ENCODE peak calls at places on chromosomes 4 and X, in six cellular contexts. K is ovary, I is iPS DF 6.9, Z is body of pancreas, J is transverse colon, B is fibroblast of lung. V is an unnamed sample.

GRCh38 chr4:184473515-184474260 is 662 bp downstream of the IRF2 start:
- DNase-seq in Z (peak; percentile 50), I (no peak), B (peak; percentile 44), K (peak; percentile 60), J (peak; percentile 52), V (no peak)

GRCh38 chrX:151488677-151489076 is 74.8 kb upstream of the PASD1 start:
- DNase-seq in B (no peak), Z (no peak), J (no peak), K (no peak), I (no peak), V (no peak)

GRCh38 chr4:120071192-120071795 is 4.6 kb upstream of the MAD2L1 start:
- DNase-seq in K (peak; percentile 52), I (no peak), Z (peak; percentile 53), J (peak; percentile 30), B (peak; percentile 60), V (no peak)

GRCh38 chr4:163048447-163048846 is 118.2 kb downstream of the NAF1 start:
- DNase-seq in K (no peak), Z (peak; percentile 13), B (peak; percentile 21), J (peak; percentile 13), I (no peak), V (no peak)

GRCh38 chr4:86939737-86940141 is 4.9 kb downstream of the AFF1 start:
- DNase-seq in I (no peak), B (peak; percentile 49), J (peak; percentile 47), K (no peak), Z (no peak), V (peak; percentile 6)

GRCh38 chrX:1239681-1240142 is 27.3 kb upstream of the CRLF2 start:
- DNase-seq in Z (peak; percentile 12), B (no peak), J (peak; percentile 61), I (no peak), K (no peak), V (peak; percentile 1)

GRCh38 chr4:119597377-119597776 is 31.2 kb downstream of the PDE5A start:
- DNase-seq in J (no peak), K (no peak), I (no peak), Z (no peak), B (peak; percentile 38), V (no peak)

GRCh38 chr4:173074501-173074946 is 94.1 kb upstream of the GALNT7 start:
- DNase-seq in K (no peak), B (peak; percentile 97), Z (peak; percentile 52), I (peak; percentile 90), J (no peak), V (no peak)

GRCh38 chr4:126807132-126807531 is 825.6 kb upstream of the INTU start:
- DNase-seq in Z (no peak), B (no peak), I (no peak), K (no peak), J (no peak), V (no peak)

GRCh38 chrX:153319295-153319694 is 2.3 kb downstream of the PNMA6F start:
- DNase-seq in K (no peak), I (no peak), J (no peak), Z (no peak), B (no peak), V (no peak)

GRCh38 chrX:153498453-153498852 is 3.7 kb downstream of the BGN start:
- DNase-seq in Z (no peak), K (no peak), B (no peak), I (no peak), J (no peak), V (no peak)

GRCh38 chrX:16665089-16665488 is 15.1 kb downstream of the S100G start:
- DNase-seq in I (no peak), K (no peak), B (peak; percentile 62), Z (no peak), J (no peak), V (no peak)

GRCh38 chrX:19613645-19614323 is 98.5 kb upstream of the MAP3K15 start:
- DNase-seq in I (no peak), J (peak; percentile 53), Z (no peak), K (no peak), B (no peak), V (no peak)

GRCh38 chrX:19611636-19612376 is 96.5 kb upstream of the MAP3K15 start:
- DNase-seq in B (no peak), Z (no peak), I (no peak), K (no peak), J (no peak), V (no peak)

GRCh38 chrX:19604375-19604774 is 89.1 kb upstream of the MAP3K15 start:
- DNase-seq in Z (no peak), K (no peak), I (no peak), B (no peak), J (no peak), V (no peak)

DNA sequence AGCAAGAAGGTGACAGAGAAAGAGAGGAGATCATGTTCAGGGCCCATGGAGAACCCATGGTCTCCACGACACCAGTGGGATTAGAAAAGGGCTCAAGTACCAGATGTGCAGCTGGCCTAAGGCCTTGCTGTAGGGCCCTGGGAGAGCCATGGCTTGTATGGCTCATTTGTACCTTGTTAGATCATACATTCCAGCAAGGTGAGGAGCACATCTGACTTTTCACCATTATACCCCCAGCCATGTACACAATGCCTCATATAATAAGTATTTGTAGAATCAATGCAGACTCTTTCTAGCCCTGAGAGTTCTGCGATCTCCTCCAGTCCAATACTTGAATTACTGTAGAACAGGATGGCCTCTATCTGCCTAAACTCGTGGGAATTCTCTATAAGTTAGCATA is 94.2 kb upstream of the MAP3K15 start:
- DNase-seq in K (no peak), J (no peak), I (no peak), Z (no peak), B (no peak), V (no peak)
- H3K27ac ChIP-seq in K (no peak overlapping the region), J (no peak overlapping the region), I (no peak overlapping the region), Z (no peak overlapping the region), B (no peak overlapping the region), V (no peak overlapping the region)

DNA sequence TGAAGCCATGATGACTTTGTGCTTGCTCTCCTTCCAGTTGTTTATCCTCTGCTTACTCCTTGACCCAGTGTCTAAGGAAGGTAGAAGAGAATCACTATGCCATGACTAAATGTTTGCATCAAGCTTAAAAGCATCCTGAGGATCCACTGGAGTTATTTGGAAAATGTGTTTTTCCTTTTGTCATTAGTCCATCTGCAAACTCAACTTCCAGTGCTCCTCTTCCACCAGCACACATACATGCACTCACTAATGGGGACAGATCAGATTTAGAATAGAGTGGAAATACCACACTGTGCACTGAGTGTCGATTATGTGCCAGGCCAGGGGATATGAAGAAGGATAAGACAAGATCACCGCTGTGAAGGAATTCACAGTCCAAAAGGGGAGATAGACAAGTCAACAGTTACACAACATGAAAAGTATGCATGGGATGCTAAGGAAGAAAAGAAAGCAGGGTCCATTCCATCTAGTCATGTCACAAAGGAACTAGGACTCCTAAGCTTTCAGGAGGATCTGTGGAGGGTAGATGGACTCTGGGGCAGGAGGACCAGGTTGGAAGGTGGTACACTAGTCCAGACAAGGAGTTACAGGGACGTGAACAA is 1.9 kb downstream of the OCIAD2 start:
- DNase-seq in I (no peak), Z (no peak), K (no peak), B (peak; percentile 64), J (no peak), V (no peak)
- H3K27ac ChIP-seq in I (no peak overlapping the region), Z (no peak overlapping the region), K (no peak overlapping the region), B (no peak overlapping the region), J (no peak overlapping the region), V (no peak overlapping the region)

GRCh38 chr4:176779421-176779820 is 13.3 kb downstream of the VEGFC start:
- DNase-seq in J (no peak), B (no peak), K (no peak), I (no peak), Z (no peak), V (no peak)

GRCh38 chr4:176782794-176783193 is 9.9 kb downstream of the VEGFC start:
- DNase-seq in K (no peak), I (no peak), B (peak; percentile 59), Z (no peak), J (no peak), V (no peak)

GRCh38 chr4:176782191-176782590 is 10.5 kb downstream of the VEGFC start:
- DNase-seq in Z (no peak), K (no peak), B (no peak), I (no peak), J (no peak), V (no peak)

GRCh38 chr4:176781739-176782100 is 11.0 kb downstream of the VEGFC start:
- DNase-seq in K (no peak), Z (no peak), I (no peak), B (no peak), J (no peak), V (no peak)

DNA sequence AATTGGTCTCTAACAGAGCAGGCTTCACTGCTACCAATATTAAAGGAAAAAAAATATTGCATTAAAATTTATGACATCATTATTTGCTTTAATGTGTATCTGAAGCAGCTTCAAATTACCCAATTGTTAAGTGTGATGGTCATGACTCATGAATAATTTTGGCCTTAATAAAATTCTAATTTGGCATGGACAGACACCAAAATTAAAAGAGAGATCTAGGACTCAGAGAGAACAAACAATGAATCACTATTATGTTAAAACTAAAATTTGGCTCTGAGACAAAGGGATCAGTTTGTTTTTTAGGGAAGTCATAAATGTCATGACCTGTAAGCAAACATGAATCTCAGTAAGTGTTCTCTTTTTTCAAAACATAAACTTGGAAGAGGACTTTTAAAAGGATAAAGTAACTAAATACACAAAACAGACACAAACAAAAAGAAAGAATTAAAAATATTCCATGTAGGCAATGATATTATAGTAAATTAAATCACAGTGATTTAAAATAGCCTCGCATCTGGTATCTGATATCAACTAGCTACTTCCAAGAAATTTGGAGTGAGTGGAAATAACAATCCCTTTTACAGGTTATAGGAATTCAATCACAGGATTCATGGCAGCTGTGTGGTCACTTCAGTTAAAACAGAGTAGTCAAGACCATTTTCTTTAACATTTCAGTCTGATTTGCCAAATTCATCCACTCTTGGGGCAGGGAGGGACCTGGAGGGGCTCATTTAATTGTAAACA is 11.6 kb downstream of the VEGFC start:
- DNase-seq in J (no peak), I (no peak), B (peak; percentile 53), K (no peak), Z (no peak), V (no peak)
- H3K27ac ChIP-seq in J (peak overlapping the region; percentile 23), I (no peak overlapping the region), B (peak overlapping the region; percentile 21), K (no peak overlapping the region), Z (no peak overlapping the region), V (peak overlapping the region; percentile 53)

GRCh38 chrX:112814496-112814895 is 26.1 kb downstream of the AMOT start:
- DNase-seq in Z (no peak), K (no peak), I (no peak), B (no peak), J (no peak), V (no peak)

GRCh38 chrX:112803060-112803459 is 37.6 kb downstream of the AMOT start:
- DNase-seq in Z (no peak), K (no peak), B (no peak), J (no peak), I (no peak), V (no peak)

GRCh38 chrX:112808007-112808406 is 32.6 kb downstream of the AMOT start:
- DNase-seq in J (no peak), Z (no peak), K (no peak), B (no peak), I (no peak), V (no peak)

GRCh38 chrX:112808651-112809050 is 32.0 kb downstream of the AMOT start:
- DNase-seq in K (no peak), B (no peak), I (no peak), J (no peak), Z (no peak), V (no peak)
- H3K27ac ChIP-seq in K (no peak overlapping the region), B (no peak overlapping the region), I (no peak overlapping the region), J (no peak overlapping the region), Z (no peak overlapping the region), V (no peak overlapping the region)

DNA sequence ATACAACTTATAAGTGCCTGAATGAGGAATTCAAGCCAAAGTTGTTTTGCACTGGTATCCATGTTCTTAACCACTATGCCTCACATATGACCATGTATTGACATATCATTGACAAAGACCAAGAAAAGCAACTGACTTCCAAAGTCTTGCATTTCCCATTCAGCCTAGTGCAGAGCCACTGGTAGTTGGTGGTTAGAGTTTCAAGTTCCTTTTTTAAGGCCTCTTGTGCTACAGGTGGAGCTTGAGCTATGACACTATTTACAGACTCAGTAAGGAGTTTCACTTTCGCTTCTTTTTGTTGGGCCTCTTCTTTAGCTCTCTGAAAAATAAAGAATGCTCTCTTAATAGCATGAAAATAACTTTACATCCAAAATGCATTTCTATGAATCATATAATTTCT is 763.0 kb downstream of the DMD start:
- DNase-seq in K (no peak), J (no peak), I (no peak), B (no peak), Z (no peak), V (no peak)
- H3K27ac ChIP-seq in K (no peak overlapping the region), J (no peak overlapping the region), I (no peak overlapping the region), B (no peak overlapping the region), Z (no peak overlapping the region), V (no peak overlapping the region)

V was measured in esophagus squamous epithelium.